ENCODE peak calls at places on chromosomes 11 and 22, in ten cellular contexts. K is pancreas, M is A549, T is endodermal cell, J is body of pancreas, W is thoracic aorta, E is tibial nerve, X is foreskin keratinocyte, S is coronary artery, L is kidney. Q is an unnamed sample.

GRCh38 chr11:11028017-11028692 is 170.3 kb upstream of the ZBED5 start:
- DNase-seq in K (peak), M (peak), T (peak), J (peak), W (no peak), E (peak), X (peak), S (no peak), L (no peak), Q (peak)

GRCh38 chr11:68118753-68119448 is 2.3 kb downstream of the CHKA start:
- DNase-seq in K (no peak), M (no peak), T (no peak), J (peak), W (no peak), E (no peak), X (no peak), S (no peak), L (no peak), Q (no peak)

GRCh38 chr11:122340607-122341006 is 224.6 kb upstream of the BLID start:
- DNase-seq in K (no peak), M (no peak), T (no peak), J (no peak), W (no peak), E (no peak), X (no peak), S (no peak), L (no peak), Q (no peak)

GRCh38 chr11:65382804-65383368 is 440 bp upstream of the SLC25A45 start:
- DNase-seq in K (peak), M (peak), T (no peak), J (peak), W (no peak), E (no peak), X (no peak), S (no peak), L (peak), Q (peak)

GRCh38 chr11:6418199-6418957 is 516 bp downstream of the APBB1 start:
- DNase-seq in K (peak), M (no peak), T (peak), J (no peak), W (no peak), E (no peak), X (no peak), S (no peak), L (peak), Q (no peak)

GRCh38 chr11:34488855-34489557 is 24.6 kb downstream of the ELF5 start:
- DNase-seq in K (no peak), M (no peak), T (peak), J (no peak), W (no peak), E (no peak), X (no peak), S (peak), L (no peak), Q (no peak)

GRCh38 chr11:66042227-66043007 is 6.5 kb downstream of the GAL3ST3 start:
- DNase-seq in K (no peak), M (no peak), T (no peak), J (no peak), W (no peak), E (no peak), X (no peak), S (no peak), L (peak), Q (no peak)

GRCh38 chr22:43230983-43231723 is 44.2 kb upstream of the TTLL12 start:
- DNase-seq in K (peak), M (peak), T (peak), J (peak), W (no peak), E (no peak), X (peak), S (no peak), L (no peak), Q (peak)

GRCh38 chr11:103644676-103645075 is 391.8 kb upstream of the DDI1 start:
- DNase-seq in K (no peak), M (no peak), T (no peak), J (no peak), W (no peak), E (no peak), X (no peak), S (no peak), L (no peak), Q (no peak)

GRCh38 chr11:32888805-32889204 is 3.8 kb upstream of the QSER1 start:
- DNase-seq in K (no peak), M (no peak), T (no peak), J (no peak), W (no peak), E (no peak), X (no peak), S (no peak), L (no peak), Q (no peak)

GRCh38 chr22:22929381-22930221 is 42.0 kb downstream of the IGLL5 start:
- DNase-seq in K (no peak), M (no peak), T (no peak), J (no peak), W (no peak), E (no peak), X (no peak), S (no peak), L (peak), Q (no peak)

GRCh38 chr22:35601743-35602633 is 15.1 kb downstream of the MB start:
- DNase-seq in K (no peak), M (no peak), T (no peak), J (peak), W (no peak), E (no peak), X (peak), S (no peak), L (peak), Q (peak)

GRCh38 chr11:93216511-93217121 is 18.8 kb upstream of the SLC36A4 start:
- DNase-seq in K (no peak), M (no peak), T (no peak), J (no peak), W (no peak), E (no peak), X (no peak), S (no peak), L (no peak), Q (no peak)

GRCh38 chr11:70756341-70756740 is 358.0 kb downstream of the CTTN start:
- DNase-seq in K (no peak), M (no peak), T (peak), J (no peak), W (no peak), E (no peak), X (no peak), S (no peak), L (no peak), Q (no peak)

GRCh38 chr11:107669156-107669740 is 42.6 kb downstream of the SLN start:
- DNase-seq in K (no peak), M (no peak), T (no peak), J (no peak), W (no peak), E (no peak), X (no peak), S (no peak), L (no peak), Q (no peak)

GRCh38 chr11:124886978-124887666 is 10.5 kb downstream of the ROBO4 start:
- DNase-seq in K (no peak), M (no peak), T (peak), J (no peak), W (no peak), E (no peak), X (no peak), S (peak), L (no peak), Q (no peak)

GRCh38 chr22:25880524-25880923 is 138.5 kb downstream of the MYO18B start:
- DNase-seq in K (no peak), M (no peak), T (no peak), J (no peak), W (no peak), E (no peak), X (no peak), S (no peak), L (no peak), Q (no peak)
- TF ChIP-seq CTCF in K (no peak), M (no peak), T (peak), J (no peak), W (no peak), E (no peak), X (no peak), S (no peak), L (no peak), Q (no peak)

GRCh38 chr11:73360743-73361369 is 15.3 kb upstream of the RELT start:
- DNase-seq in K (no peak), M (no peak), T (no peak), J (no peak), W (no peak), E (no peak), X (no peak), S (no peak), L (no peak), Q (no peak)
- H3K27ac ChIP-seq in K (no peak), M (no peak), T (no peak), J (no peak), W (peak), E (no peak), X (no peak), S (peak), L (no peak), Q (no peak)

GRCh38 chr22:32858957-32859356 is 57.5 kb downstream of the TIMP3 start:
- DNase-seq in K (no peak), M (no peak), T (no peak), J (no peak), W (no peak), E (no peak), X (no peak), S (no peak), L (no peak), Q (no peak)
- TF ChIP-seq CTCF in K (no peak), M (no peak), T (no peak), J (no peak), W (no peak), E (no peak), X (no peak), S (no peak), L (no peak), Q (no peak)

GRCh38 chr22:46086577-46087335 is 63.6 kb upstream of the PPARA start:
- DNase-seq in K (no peak), M (no peak), T (no peak), J (peak), W (no peak), E (peak), X (peak), S (peak), L (peak), Q (no peak)
- H3K27ac ChIP-seq in K (peak), M (peak), T (no peak), J (peak), W (peak), E (peak), X (peak), S (peak), L (peak), Q (peak)

DNA sequence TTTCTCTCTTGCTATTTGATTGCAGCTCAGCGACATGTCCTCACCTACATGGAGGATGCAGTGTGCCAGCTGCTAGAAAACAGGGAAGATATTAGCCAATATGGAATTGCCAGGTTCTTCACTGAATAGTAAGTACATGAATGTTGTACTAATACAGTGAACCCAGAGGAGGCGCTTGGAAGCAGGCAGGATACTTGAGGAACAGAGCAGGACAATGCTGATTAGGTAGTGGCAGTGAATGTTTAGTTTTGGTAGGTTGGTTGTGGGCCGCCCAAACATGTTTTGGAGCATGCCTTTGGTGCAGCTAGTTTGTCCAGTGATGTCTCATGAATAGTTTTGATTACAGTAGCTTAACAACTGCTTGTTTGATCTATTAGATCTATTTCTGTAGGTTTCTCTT is 50.6 kb downstream of the CSTPP1 start:
- DNase-seq in K (no peak), M (no peak), T (peak), J (no peak), W (no peak), E (no peak), X (peak), S (no peak), L (no peak), Q (peak)
- TF ChIP-seq CTCF in K (no peak), M (no peak), T (peak), J (no peak), W (no peak), E (no peak), X (peak), S (no peak), L (no peak), Q (no peak)

DNA sequence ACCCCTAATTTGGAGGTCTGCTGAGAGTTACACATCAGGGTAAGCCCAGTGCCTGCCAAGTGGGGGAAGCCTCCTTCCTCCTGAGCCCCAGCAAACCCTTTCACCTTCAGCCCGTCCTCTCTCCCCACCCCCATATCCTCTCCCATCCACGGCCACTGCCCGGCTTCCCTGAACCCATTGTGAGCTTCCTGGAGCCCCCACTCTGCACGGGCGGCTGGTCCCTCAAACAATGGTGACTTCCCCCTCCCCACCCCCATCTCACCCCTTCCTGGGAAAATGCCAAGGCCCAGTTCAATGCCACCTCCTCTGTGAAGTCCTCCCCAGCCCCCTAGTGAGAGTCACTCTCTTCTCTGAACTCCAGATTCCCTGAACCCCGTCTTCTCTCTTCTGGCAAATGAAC is 17.9 kb downstream of the DNAL4 start:
- DNase-seq in K (no peak), M (no peak), T (no peak), J (no peak), W (no peak), E (no peak), X (no peak), S (no peak), L (no peak), Q (no peak)
- H3K27ac ChIP-seq in K (no peak), M (no peak), T (no peak), J (no peak), W (no peak), E (no peak), X (no peak), S (no peak), L (no peak), Q (peak)

GRCh38 chr11:9260182-9261146 is 4.7 kb downstream of the DENND5A start:
- DNase-seq in K (no peak), M (no peak), T (no peak), J (no peak), W (no peak), E (no peak), X (no peak), S (no peak), L (no peak), Q (no peak)
- TF ChIP-seq CTCF in K (no peak), M (peak), T (peak), J (no peak), W (no peak), E (peak), X (peak), S (no peak), L (no peak), Q (peak)

DNA sequence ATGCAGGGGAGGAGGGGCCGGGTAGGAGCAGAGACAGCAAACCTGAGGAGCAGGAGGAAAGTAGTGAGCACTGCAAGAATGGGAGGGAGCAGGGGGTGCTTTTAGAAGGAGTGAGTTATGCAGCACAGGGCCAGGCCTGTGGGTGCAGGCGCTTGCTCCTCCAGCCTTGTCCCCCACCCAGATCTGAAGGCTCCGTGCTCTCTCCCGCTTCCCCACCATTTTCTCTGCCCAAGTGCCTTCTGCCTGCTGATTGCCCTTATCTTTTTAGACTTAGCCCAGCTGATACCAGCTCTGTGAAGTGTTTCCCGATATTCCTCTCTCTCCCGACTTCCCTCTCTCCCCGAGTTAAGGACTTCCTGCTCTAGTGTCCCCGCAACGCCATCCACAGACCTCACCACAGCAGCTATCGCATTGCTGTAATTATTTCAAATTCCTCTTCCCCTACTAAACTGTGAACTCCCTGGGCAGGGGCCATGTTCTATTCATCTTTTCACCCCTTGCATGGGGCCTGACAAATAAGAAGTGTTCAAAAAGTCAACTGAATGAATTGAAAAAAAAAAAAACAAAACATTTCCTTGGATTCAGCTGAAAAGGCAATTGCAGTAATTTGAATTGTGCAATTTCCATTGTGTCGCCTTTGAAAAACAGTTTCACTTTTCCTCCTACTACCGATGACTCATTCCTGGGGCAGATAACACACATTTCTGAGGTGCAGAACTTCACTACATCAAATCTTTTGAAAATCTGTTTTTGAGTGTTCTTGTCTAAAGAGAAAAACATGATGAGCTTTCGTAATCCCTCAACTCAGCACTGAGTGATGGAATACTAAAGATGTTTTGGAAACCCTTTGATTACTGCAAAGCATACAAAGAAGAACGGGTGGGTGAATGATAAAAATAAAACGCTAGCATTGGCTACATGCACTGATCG is 69.7 kb upstream of the BMAL1 start:
- DNase-seq in K (no peak), M (no peak), T (peak), J (no peak), W (no peak), E (peak), X (peak), S (no peak), L (peak), Q (peak)
- H3K27ac ChIP-seq in K (peak), M (peak), T (no peak), J (peak), W (no peak), E (peak), X (peak), S (no peak), L (no peak), Q (peak)

GRCh38 chr22:17171016-17171312 is 11.9 kb upstream of the HDHD5 start:
- DNase-seq in K (no peak), M (no peak), T (no peak), J (no peak), W (no peak), E (no peak), X (no peak), S (no peak), L (no peak), Q (no peak)
- TF ChIP-seq CTCF in K (no peak), M (no peak), T (no peak), J (no peak), W (no peak), E (no peak), X (no peak), S (no peak), L (no peak), Q (no peak)